ENCODE peak calls at places on chromosomes 6 and 20, in six cellular contexts. U is T-helper 2 cell, G is EL, F is fibroblast of lung, X is AG09309, H is left ventricle myocardium superior. O is an unnamed sample.

GRCh38 chr6:28580484-28580883 is 54.8 kb downstream of the GPX5 start:
- DNase-seq in U (no peak), G (no peak), F (no peak), X (no peak), H (no peak), O (no peak)

GRCh38 chr6:39724787-39725631 is at the start of gene KIF6:
- DNase-seq in U (peak), G (peak), F (peak), X (peak), H (peak), O (peak)

GRCh38 chr6:169045486-169045885 is 208.2 kb downstream of the THBS2 start:
- DNase-seq in U (no peak), G (no peak), F (no peak), X (no peak), H (no peak), O (no peak)

GRCh38 chr6:43758617-43759050 is 11.4 kb upstream of the VEGFA start:
- DNase-seq in U (no peak), G (no peak), F (no peak), X (no peak), H (peak), O (no peak)

GRCh38 chr20:24339179-24339578 is 130.2 kb upstream of the SYNDIG1 start:
- DNase-seq in U (no peak), G (peak), F (peak), X (no peak), H (no peak), O (no peak)

GRCh38 chr6:37938909-37939308 is 119.4 kb downstream of the ZFAND3 start:
- DNase-seq in U (no peak), G (peak), F (peak), X (no peak), H (no peak), O (no peak)

GRCh38 chr6:134529921-134530320 is 212.0 kb upstream of the SGK1 start:
- DNase-seq in U (no peak), G (peak), F (peak), X (no peak), H (no peak), O (no peak)

GRCh38 chr6:75345413-75345812 is 60.8 kb upstream of the TMEM30A start:
- DNase-seq in U (no peak), G (no peak), F (no peak), X (no peak), H (no peak), O (no peak)

GRCh38 chr20:44785768-44786167 is 24.6 kb downstream of the RIMS4 start:
- DNase-seq in U (no peak), G (peak), F (peak), X (no peak), H (no peak), O (no peak)

GRCh38 chr6:24918641-24919403 is 16.9 kb downstream of the RIPOR2 start:
- DNase-seq in U (no peak), G (no peak), F (no peak), X (no peak), H (no peak), O (no peak)

GRCh38 chr20:50874111-50874757 is 57.0 kb downstream of the ADNP start:
- DNase-seq in U (no peak), G (no peak), F (no peak), X (no peak), H (no peak), O (no peak)

GRCh38 chr20:41361757-41362747 is 4.6 kb downstream of the EMILIN3 start:
- DNase-seq in U (no peak), G (no peak), F (no peak), X (no peak), H (peak), O (no peak)

GRCh38 chr20:55415567-55416142 is 589.7 kb downstream of the CBLN4 start:
- DNase-seq in U (no peak), G (no peak), F (peak), X (no peak), H (no peak), O (no peak)

GRCh38 chr6:165244524-165245247 is 64.7 kb downstream of the C6orf118 start:
- DNase-seq in U (no peak), G (no peak), F (no peak), X (no peak), H (no peak), O (no peak)

GRCh38 chr20:13243826-13244376 is 22.8 kb downstream of the ISM1 start:
- DNase-seq in U (no peak), G (no peak), F (no peak), X (peak), H (no peak), O (no peak)

GRCh38 chr20:48708116-48708515 is 119.7 kb downstream of the PREX1 start:
- DNase-seq in U (no peak), G (no peak), F (no peak), X (no peak), H (no peak), O (no peak)

GRCh38 chr6:11380969-11381744 is 148.7 kb upstream of the NEDD9 start:
- DNase-seq in U (no peak), G (no peak), F (peak), X (no peak), H (no peak), O (no peak)

GRCh38 chr20:33880396-33880795 is 69.2 kb downstream of the CHMP4B start:
- DNase-seq in U (no peak), G (no peak), F (no peak), X (no peak), H (no peak), O (no peak)

O was measured in colonic mucosa.